ENCODE peak calls at places on chromosome 4, in five cellular contexts. X is activated CD4-positive, alpha-beta T cell treated with anti-CD3 and anti-CD28 coated beads, Interleukin-2, amount 50 U/mL, for 4 hours; L is PC-3; A is GM23248; S is stimulated activated CD4-positive, alpha-beta T cell treated with anti-CD3 and anti-CD28 coated beads, TNF-alpha, amount 100 ng/mL, for 48 hours. J is an unnamed sample.

GRCh38 chr4:89365375-89366170 is 58.0 kb upstream of the GPRIN3 start:
- DNase-seq in X (no peak), L (no peak), A (no peak), S (no peak), J (no peak)

GRCh38 chr4:2304877-2305561 is 43.1 kb upstream of the MXD4 start:
- DNase-seq in X (no peak), L (no peak), A (no peak), S (no peak), J (no peak)

GRCh38 chr4:128782076-128782715 is 27.3 kb upstream of the JADE1 start:
- DNase-seq in X (peak), L (peak), A (peak), S (no peak), J (no peak)

GRCh38 chr4:29549308-29549707 is 1170.9 kb upstream of the PCDH7 start:
- DNase-seq in X (no peak), L (peak), A (no peak), S (no peak), J (no peak)

GRCh38 chr4:84780719-84781118 is 185.8 kb downstream of the WDFY3 start:
- DNase-seq in X (no peak), L (no peak), A (no peak), S (no peak), J (no peak)

GRCh38 chr4:142379277-142380051 is 466.6 kb downstream of the INPP4B start:
- DNase-seq in X (no peak), L (peak), A (peak), S (no peak), J (no peak)

GRCh38 chr4:138259801-138260200 is 17.7 kb upstream of the SLC7A11 start:
- DNase-seq in X (no peak), L (peak), A (peak), S (no peak), J (no peak)

GRCh38 chr4:24753519-24753918 is 41.9 kb upstream of the SOD3 start:
- DNase-seq in X (no peak), L (peak), A (peak), S (no peak), J (no peak)

GRCh38 chr4:7295201-7295916 is 103.0 kb downstream of the SORCS2 start:
- DNase-seq in X (no peak), L (no peak), A (peak), S (no peak), J (no peak)

GRCh38 chr4:36235306-36235705 is 9.0 kb downstream of the ARAP2 start:
- DNase-seq in X (no peak), L (peak), A (no peak), S (no peak), J (no peak)

GRCh38 chr4:56783986-56784385 is 37.5 kb downstream of the SPINK2 start:
- DNase-seq in X (no peak), L (no peak), A (no peak), S (no peak), J (no peak)

GRCh38 chr4:76939184-76939583 is 10.4 kb upstream of the SEPTIN11 start:
- DNase-seq in X (no peak), L (no peak), A (no peak), S (no peak), J (no peak)

GRCh38 chr4:25936696-25937095 is 22.7 kb downstream of the SMIM20 start:
- DNase-seq in X (no peak), L (no peak), A (no peak), S (no peak), J (no peak)

GRCh38 chr4:147409350-147409749 is 71.5 kb upstream of the EDNRA start:
- DNase-seq in X (no peak), L (no peak), A (no peak), S (no peak), J (no peak)

GRCh38 chr4:5759236-5760075 is 48.5 kb downstream of the EVC start:
- DNase-seq in X (no peak), L (no peak), A (no peak), S (no peak), J (no peak)

GRCh38 chr4:56220261-56220660 is 167.0 kb downstream of the AASDH start:
- DNase-seq in X (no peak), L (no peak), A (no peak), S (no peak), J (no peak)

GRCh38 chr4:141058739-141059507 is 74.3 kb downstream of the RNF150 start:
- DNase-seq in X (no peak), L (peak), A (peak), S (no peak), J (no peak)

GRCh38 chr4:151304226-151304625 is 21.2 kb downstream of the SH3D19 start:
- DNase-seq in X (no peak), L (no peak), A (no peak), S (no peak), J (no peak)

GRCh38 chr4:45004847-45005565 is 278.6 kb upstream of the GNPDA2 start:
- DNase-seq in X (no peak), L (peak), A (no peak), S (no peak), J (no peak)

GRCh38 chr4:168737441-168738176 is 240.8 kb downstream of the PALLD start:
- DNase-seq in X (no peak), L (no peak), A (no peak), S (no peak), J (no peak)

GRCh38 chr4:174928174-174928573 is 10.0 kb downstream of the ADAM29 start:
- DNase-seq in X (no peak), L (no peak), A (no peak), S (no peak), J (no peak)

GRCh38 chr4:6390357-6390756 is 82.1 kb downstream of the PPP2R2C start:
- DNase-seq in X (no peak), L (no peak), A (no peak), S (no peak), J (no peak)

GRCh38 chr4:68864438-68865177 is 48.8 kb downstream of the UGT2B10 start:
- DNase-seq in X (no peak), L (peak), A (no peak), S (no peak), J (no peak)